ENCODE peak calls at places on chromosomes 5 and 9, in six cellular contexts. O is mesendoderm, R is IMR-90, X is trophoblast cell, N is mesenchymal stem cell, U is neuronal stem cell. V is an unnamed sample.

GRCh38 chr9:27664136-27664819 is 91.0 kb upstream of the C9orf72 start:
- DNase-seq in O (no peak), R (no peak), X (no peak), N (no peak), U (no peak), V (peak; percentile 31)

GRCh38 chr5:67414712-67415111 is 218.1 kb upstream of the CD180 start:
- DNase-seq in O (peak; percentile 84), R (peak; percentile 13), X (peak; percentile 80), N (no peak), U (no peak), V (peak; percentile 26)

GRCh38 chr9:114230068-114230467 is 74.7 kb downstream of the COL27A1 start:
- DNase-seq in O (no peak), R (no peak), X (no peak), N (no peak), U (no peak), V (no peak)

GRCh38 chr9:105191508-105192118 is 52.8 kb upstream of the SLC44A1 start:
- DNase-seq in O (no peak), R (no peak), X (peak; percentile 32), N (peak; percentile 14), U (no peak), V (no peak)

GRCh38 chr5:176994460-176995121 is 12.0 kb downstream of the UIMC1 start:
- DNase-seq in O (peak; percentile 43), R (peak; percentile 60), X (peak; percentile 97), N (peak; percentile 57), U (no peak), V (no peak)

GRCh38 chr9:129875181-129875611 is 39.9 kb downstream of the USP20 start:
- DNase-seq in O (peak; percentile 42), R (no peak), X (no peak), N (no peak), U (no peak), V (peak; percentile 58)

GRCh38 chr5:43926923-43927322 is 323.9 kb downstream of the NNT start:
- DNase-seq in O (peak; percentile 93), R (no peak), X (peak; percentile 10), N (peak; percentile 4), U (peak; percentile 6), V (no peak)

GRCh38 chr9:84667571-84668203 is 1.8 kb upstream of the NTRK2 start:
- DNase-seq in O (peak; percentile 51), R (peak; percentile 12), X (peak; percentile 51), N (peak; percentile 40), U (peak; percentile 21), V (peak; percentile 50)

GRCh38 chr5:173053041-173053440 is 3.1 kb upstream of the CREBRF start:
- DNase-seq in O (no peak), R (no peak), X (no peak), N (no peak), U (no peak), V (no peak)

GRCh38 chr9:87181670-87182069 is 234.4 kb upstream of the GAS1 start:
- DNase-seq in O (no peak), R (no peak), X (no peak), N (no peak), U (no peak), V (no peak)

GRCh38 chr9:38200431-38200830 is 131.4 kb upstream of the SHB start:
- DNase-seq in O (no peak), R (no peak), X (no peak), N (no peak), U (no peak), V (no peak)

GRCh38 chr9:84615574-84615973 is 54.0 kb upstream of the NTRK2 start:
- DNase-seq in O (no peak), R (no peak), X (no peak), N (no peak), U (no peak), V (no peak)

GRCh38 chr9:63859475-63860215 is 1425.4 kb downstream of the FOXD4L5 start:
- DNase-seq in O (no peak), R (no peak), X (peak; percentile 31), N (no peak), U (no peak), V (no peak)

GRCh38 chr9:115590016-115590415 is 472.1 kb upstream of the TNC start:
- DNase-seq in O (no peak), R (peak; percentile 97), X (no peak), N (peak; percentile 79), U (no peak), V (no peak)

GRCh38 chr5:85132269-85132668 is 747.6 kb upstream of the EDIL3 start:
- DNase-seq in O (no peak), R (peak; percentile 29), X (peak; percentile 2), N (peak; percentile 56), U (no peak), V (no peak)

GRCh38 chr5:150112211-150113046 is 26.1 kb upstream of the CSF1R start:
- DNase-seq in O (peak; percentile 58), R (peak; percentile 88), X (peak; percentile 95), N (peak; percentile 89), U (peak; percentile 48), V (peak; percentile 28)

GRCh38 chr9:128920381-128921058 is at the start of gene PHYHD1:
- DNase-seq in O (no peak), R (peak; percentile 61), X (no peak), N (peak; percentile 29), U (no peak), V (no peak)

GRCh38 chr9:136052433-136052880 is 42.6 kb downstream of the NACC2 start:
- DNase-seq in O (no peak), R (no peak), X (no peak), N (no peak), U (no peak), V (peak; percentile 67)

GRCh38 chr5:172569862-172570558 is 71.1 kb upstream of the NEURL1B start:
- DNase-seq in O (peak; percentile 64), R (no peak), X (no peak), N (no peak), U (no peak), V (peak; percentile 53)

GRCh38 chr9:83138422-83139135 is 75.6 kb upstream of the RASEF start:
- DNase-seq in O (no peak), R (no peak), X (no peak), N (no peak), U (no peak), V (no peak)

GRCh38 chr9:127450831-127451680 is at the start of the genes LRSAM1 and RPL12:
- DNase-seq in O (peak; percentile 97), R (peak; percentile 94), X (peak; percentile 99), N (peak; percentile 96), U (peak; percentile 97), V (peak; percentile 95)
- H3K23ac ChIP-seq in O (peak within 1 kb of the TSS; percentile 54), R (peak within 1 kb of the TSS; percentile 87), X (peak within 1 kb of the TSS; percentile 14), N (no peak within 1 kb of the TSS), U (peak within 1 kb of the TSS; percentile 99), V (no peak within 1 kb of the TSS)

DNA sequence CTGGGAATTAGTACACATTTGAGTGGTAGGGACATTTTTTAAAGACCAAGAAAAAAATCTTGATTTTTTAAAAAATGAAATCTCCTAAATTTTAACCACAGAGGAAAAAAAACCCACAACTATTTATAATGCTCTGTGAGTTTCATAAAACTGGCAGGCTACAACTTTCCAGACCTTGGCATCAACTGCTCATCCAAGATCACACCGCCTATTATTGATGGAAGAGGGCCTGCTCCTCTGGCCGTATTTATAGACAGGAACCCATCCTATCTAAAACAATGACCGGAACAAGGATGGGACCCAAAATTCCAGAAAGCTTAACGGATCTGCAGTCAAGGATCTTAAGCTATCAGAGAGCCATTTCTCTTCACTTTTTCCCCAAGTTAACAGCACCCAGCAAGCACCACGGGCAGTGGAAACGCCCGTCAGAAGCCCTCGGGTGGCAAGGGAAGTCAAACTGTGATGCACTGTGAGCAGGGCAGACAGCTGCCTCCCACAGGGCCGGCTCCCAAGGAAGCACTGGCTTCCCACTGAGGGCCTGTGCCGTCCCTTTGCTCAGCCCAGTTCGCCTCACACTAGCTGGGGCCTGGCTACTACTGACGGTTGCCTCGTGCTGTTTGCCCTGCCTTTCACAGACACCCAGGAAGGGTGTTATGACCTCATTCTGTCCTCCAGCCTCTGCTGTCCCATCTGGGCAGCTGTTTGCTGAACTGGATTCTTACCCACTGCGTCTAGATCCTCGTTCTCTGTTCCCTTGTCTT is 62.8 kb downstream of the CDC14B start:
- DNase-seq in O (peak; percentile 36), R (no peak), X (no peak), N (no peak), U (no peak), V (no peak)
- H3K23ac ChIP-seq in O (no peak overlapping the region), R (peak overlapping the region; percentile 3), X (no peak overlapping the region), N (no peak overlapping the region), U (no peak overlapping the region), V (no peak overlapping the region)

GRCh38 chr9:120875643-120875953 is 1.4 kb downstream of the PHF19 start:
- DNase-seq in O (no peak), R (no peak), X (no peak), N (no peak), U (no peak), V (no peak)

GRCh38 chr9:120875954-120876841 is 790 bp downstream of the PHF19 start:
- DNase-seq in O (peak; percentile 72), R (peak; percentile 85), X (peak; percentile 48), N (peak; percentile 87), U (peak; percentile 63), V (peak; percentile 83)

GRCh38 chr9:120878188-120879130 is 1.5 kb upstream of the PHF19 start:
- DNase-seq in O (no peak), R (no peak), X (no peak), N (no peak), U (no peak), V (no peak)

GRCh38 chr9:120876842-120877240 is at the start of gene PHF19:
- DNase-seq in O (no peak), R (no peak), X (peak; percentile 17), N (peak; percentile 48), U (no peak), V (no peak)

GRCh38 chr9:120877276-120878034 is 467 bp upstream of the PHF19 start:
- DNase-seq in O (no peak), R (peak; percentile 47), X (peak; percentile 31), N (peak; percentile 68), U (peak; percentile 40), V (peak; percentile 53)
- H3K23ac ChIP-seq in O (peak overlapping the region; percentile 99), R (peak overlapping the region; percentile 94), X (no peak overlapping the region), N (no peak overlapping the region), U (peak overlapping the region; percentile 50), V (no peak overlapping the region)

GRCh38 chr5:135979510-135979909 is 24.7 kb upstream of the LECT2 start:
- DNase-seq in O (no peak), R (peak; percentile 93), X (peak; percentile 27), N (peak; percentile 83), U (no peak), V (no peak)
- H3K23ac ChIP-seq in O (no peak overlapping the region), R (no peak overlapping the region), X (no peak overlapping the region), N (no peak overlapping the region), U (no peak overlapping the region), V (no peak overlapping the region)

DNA sequence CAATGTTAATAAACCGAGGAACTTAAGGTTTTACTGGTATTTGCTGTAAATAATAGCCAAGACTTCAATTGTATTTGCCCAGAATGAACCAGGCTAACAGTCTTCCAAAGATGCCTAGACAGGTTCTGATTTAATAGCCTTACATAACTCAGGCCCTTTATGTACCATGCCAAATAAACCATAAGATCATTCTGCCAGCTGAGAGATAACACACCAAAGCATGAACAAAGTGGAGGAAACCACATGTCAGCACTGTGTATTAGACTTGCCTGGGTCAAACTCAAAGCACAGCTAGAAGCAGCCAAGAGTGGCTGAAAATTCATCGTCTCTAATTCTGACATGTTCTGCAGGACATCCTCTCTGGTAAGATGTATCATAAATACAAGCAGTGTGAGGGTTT is 319.3 kb upstream of the ZNF608 start:
- DNase-seq in O (no peak), R (no peak), X (no peak), N (no peak), U (no peak), V (no peak)
- H3K23ac ChIP-seq in O (no peak overlapping the region), R (no peak overlapping the region), X (no peak overlapping the region), N (no peak overlapping the region), U (no peak overlapping the region), V (no peak overlapping the region)